ENCODE peak calls at places on chromosomes 16 and 17, in six cellular contexts. One of them, this sample, is unnamed.

GRCh38 chr17:8623591-8623990 is 6.9 kb downstream of the MYH10 start:
- DNase-seq in sciatic nerve: no peak
- DNase-seq in DMS53: no peak
- DNase-seq in small intestine: no peak
- DNase-seq in epithelial cell of esophagus: no peak
- DNase-seq in ELR: no peak
- DNase-seq in this sample: no peak

GRCh38 chr16:71441348-71441781 is 489 bp downstream of the TLE7 start:
- DNase-seq in sciatic nerve: no peak
- DNase-seq in DMS53: no peak
- DNase-seq in small intestine: no peak
- DNase-seq in epithelial cell of esophagus: no peak
- DNase-seq in ELR: no peak
- DNase-seq in this sample: no peak

GRCh38 chr17:82399030-82399429 is 19.1 kb upstream of the HEXD start:
- DNase-seq in sciatic nerve: no peak
- DNase-seq in DMS53: no peak
- DNase-seq in small intestine: no peak
- DNase-seq in epithelial cell of esophagus: no peak
- DNase-seq in ELR: no peak
- DNase-seq in this sample: no peak

GRCh38 chr16:22318690-22319358 is 21.6 kb downstream of the POLR3E start:
- DNase-seq in sciatic nerve: no peak
- DNase-seq in DMS53: peak; percentile 47
- DNase-seq in small intestine: peak; percentile 36
- DNase-seq in epithelial cell of esophagus: peak; percentile 55
- DNase-seq in ELR: peak; percentile 51
- DNase-seq in this sample: peak; percentile 38

GRCh38 chr17:66507103-66507923 is 204.9 kb downstream of the PRKCA start:
- DNase-seq in sciatic nerve: no peak
- DNase-seq in DMS53: peak; percentile 35
- DNase-seq in small intestine: no peak
- DNase-seq in epithelial cell of esophagus: peak; percentile 73
- DNase-seq in ELR: peak; percentile 81
- DNase-seq in this sample: no peak

GRCh38 chr17:60640503-60640902 is 37.1 kb upstream of the BCAS3 start:
- DNase-seq in sciatic nerve: no peak
- DNase-seq in DMS53: peak; percentile 22
- DNase-seq in small intestine: no peak
- DNase-seq in epithelial cell of esophagus: peak; percentile 27
- DNase-seq in ELR: peak; percentile 58
- DNase-seq in this sample: no peak

GRCh38 chr17:63772801-63773271 is 561 bp downstream of the CCDC47 start:
- DNase-seq in sciatic nerve: no peak
- DNase-seq in DMS53: no peak
- DNase-seq in small intestine: peak; percentile 35
- DNase-seq in epithelial cell of esophagus: peak; percentile 57
- DNase-seq in ELR: peak; percentile 48
- DNase-seq in this sample: peak; percentile 13

GRCh38 chr17:44992242-44992939 is 24.3 kb upstream of the C1QL1 start:
- DNase-seq in sciatic nerve: no peak
- DNase-seq in DMS53: no peak
- DNase-seq in small intestine: no peak
- DNase-seq in epithelial cell of esophagus: no peak
- DNase-seq in ELR: no peak
- DNase-seq in this sample: no peak

GRCh38 chr17:56593073-56593740 is at the start of gene NOG:
- DNase-seq in sciatic nerve: peak; percentile 72
- DNase-seq in DMS53: peak; percentile 75
- DNase-seq in small intestine: no peak
- DNase-seq in epithelial cell of esophagus: peak; percentile 49
- DNase-seq in ELR: peak; percentile 82
- DNase-seq in this sample: no peak

GRCh38 chr17:66711936-66712335 is 123.0 kb upstream of the CACNG5 start:
- DNase-seq in sciatic nerve: peak; percentile 75
- DNase-seq in DMS53: peak; percentile 67
- DNase-seq in small intestine: peak; percentile 61
- DNase-seq in epithelial cell of esophagus: peak; percentile 63
- DNase-seq in ELR: no peak
- DNase-seq in this sample: peak; percentile 84

GRCh38 chr16:30697264-30698138 is 1.5 kb upstream of the SRCAP start:
- DNase-seq in sciatic nerve: no peak
- DNase-seq in DMS53: peak; percentile 97
- DNase-seq in small intestine: no peak
- DNase-seq in epithelial cell of esophagus: no peak
- DNase-seq in ELR: peak; percentile 97
- DNase-seq in this sample: no peak

GRCh38 chr16:66070140-66070887 is 296.2 kb upstream of the CDH5 start:
- DNase-seq in sciatic nerve: no peak
- DNase-seq in DMS53: no peak
- DNase-seq in small intestine: no peak
- DNase-seq in epithelial cell of esophagus: no peak
- DNase-seq in ELR: no peak
- DNase-seq in this sample: peak; percentile 52

GRCh38 chr17:46929413-46929812 is 6.5 kb downstream of the GOSR2 start:
- DNase-seq in sciatic nerve: no peak
- DNase-seq in DMS53: no peak
- DNase-seq in small intestine: peak; percentile 93
- DNase-seq in epithelial cell of esophagus: peak; percentile 95
- DNase-seq in ELR: peak; percentile 99
- DNase-seq in this sample: no peak

GRCh38 chr17:74526681-74527080 is 4.6 kb downstream of the CD300LB start:
- DNase-seq in sciatic nerve: no peak
- DNase-seq in DMS53: no peak
- DNase-seq in small intestine: no peak
- DNase-seq in epithelial cell of esophagus: no peak
- DNase-seq in ELR: no peak
- DNase-seq in this sample: no peak

This sample was measured in transverse colon.